ENCODE peak calls at places on chromosomes 5 and 9, in four cellular contexts. R is effector memory CD4-positive, alpha-beta T cell; M is left cardiac atrium; P is ascending aorta. N is an unnamed sample.

GRCh38 chr5:124276166-124276565 is 470.3 kb downstream of the ZNF608 start:
- DNase-seq in M (no peak), P (no peak), R (no peak), N (no peak)

GRCh38 chr9:137311971-137312851 is 10.1 kb upstream of the NRARP start:
- DNase-seq in P (peak; percentile 54), R (no peak), M (no peak), N (peak; percentile 12)

GRCh38 chr5:122137702-122138101 is 8.4 kb downstream of the ZNF474 start:
- DNase-seq in R (no peak), M (no peak), P (no peak), N (no peak)

GRCh38 chr5:171647043-171647899 is 138.3 kb upstream of the SMIM23 start:
- DNase-seq in M (no peak), R (no peak), P (no peak), N (no peak)

GRCh38 chr9:35858428-35858827 is 11.8 kb downstream of the OR13J1 start:
- DNase-seq in M (no peak), R (no peak), P (no peak), N (no peak)

GRCh38 chr9:27094640-27095039 is 14.4 kb upstream of the TEK start:
- DNase-seq in P (no peak), M (no peak), R (no peak), N (no peak)

GRCh38 chr5:55096860-55097259 is 5.6 kb upstream of the GZMA start:
- DNase-seq in R (peak; percentile 9), P (no peak), M (no peak), N (no peak)

GRCh38 chr9:113631093-113631765 is 167.7 kb downstream of the RGS3 start:
- DNase-seq in P (peak; percentile 57), R (no peak), M (no peak), N (no peak)

GRCh38 chr9:18976368-18977238 is 56.4 kb downstream of the SAXO1 start:
- DNase-seq in R (no peak), P (no peak), M (no peak), N (no peak)

GRCh38 chr5:23352437-23352836 is 155.0 kb upstream of the PRDM9 start:
- DNase-seq in R (no peak), P (no peak), M (no peak), N (no peak)

GRCh38 chr9:105157178-105157583 is 87.3 kb upstream of the SLC44A1 start:
- DNase-seq in M (peak; percentile 47), R (no peak), P (peak; percentile 74), N (peak; percentile 41)

GRCh38 chr9:93183663-93184438 is at the start of gene WNK2:
- DNase-seq in R (peak; percentile 17), P (no peak), M (no peak), N (no peak)

GRCh38 chr9:127099664-127100063 is 22.8 kb downstream of the ANGPTL2 start:
- DNase-seq in M (no peak), R (no peak), P (no peak), N (peak; percentile 44)

GRCh38 chr5:61052870-61053269 is 107.9 kb downstream of the NDUFAF2 start:
- DNase-seq in P (no peak), M (no peak), R (no peak), N (no peak)

GRCh38 chr5:131514316-131515275 is 120.4 kb downstream of the RAPGEF6 start:
- DNase-seq in M (no peak), P (no peak), R (peak; percentile 15), N (no peak)

GRCh38 chr5:150791536-150791935 is 13.0 kb downstream of the SMIM3 start:
- DNase-seq in M (no peak), P (no peak), R (no peak), N (no peak)

GRCh38 chr9:87395804-87396458 is 101.7 kb upstream of the DAPK1 start:
- DNase-seq in M (no peak), P (no peak), R (no peak), N (no peak)